ENCODE peak calls at places on chromosome 21, in four cellular contexts. Y is A549, C is WTC11, O is K562. I is an unnamed sample.

GRCh38 chr21:33492571-33492970 is 1.1 kb upstream of the DNAJC28 start:
- DNase-seq in Y (no peak), O (no peak), C (no peak), I (no peak)

GRCh38 chr21:36004441-36004840 is 55.9 kb downstream of the SETD4 start:
- DNase-seq in Y (no peak), O (peak), C (no peak), I (no peak)

GRCh38 chr21:38139380-38140168 is 117.2 kb upstream of the KCNJ15 start:
- DNase-seq in Y (peak), C (no peak), O (no peak), I (peak)

GRCh38 chr21:24727803-24728425 is 879.4 kb downstream of the MRPL39 start:
- DNase-seq in C (no peak), O (no peak), Y (no peak), I (no peak)

GRCh38 chr21:33236013-33236686 is 6.4 kb downstream of the IFNAR2 start:
- DNase-seq in C (no peak), O (no peak), Y (no peak), I (no peak)

GRCh38 chr21:32306021-32306780 is 7.5 kb downstream of the MRAP start:
- DNase-seq in Y (no peak), C (peak), O (no peak), I (peak)

GRCh38 chr21:36854391-36854790 is 112.1 kb downstream of the HLCS start:
- DNase-seq in C (peak), Y (peak), O (peak), I (peak)

GRCh38 chr21:31862078-31862477 is 10.7 kb upstream of the HUNK start:
- DNase-seq in Y (no peak), O (no peak), C (no peak), I (no peak)

GRCh38 chr21:37358392-37358791 is 8.2 kb upstream of the DYRK1A start:
- DNase-seq in Y (no peak), O (no peak), C (no peak), I (no peak)

GRCh38 chr21:42379425-42380215 is 13.3 kb upstream of the TFF1 start:
- DNase-seq in Y (no peak), O (no peak), C (no peak), I (no peak)

GRCh38 chr21:18249542-18250152 is 5.0 kb downstream of the CHODL start:
- DNase-seq in C (no peak), O (no peak), Y (no peak), I (no peak)

GRCh38 chr21:32380940-32381339 is 11.9 kb downstream of the URB1 start:
- DNase-seq in Y (no peak), O (no peak), C (no peak), I (no peak)

GRCh38 chr21:38319781-38320180 is 63.0 kb downstream of the KCNJ15 start:
- DNase-seq in C (no peak), Y (no peak), O (no peak), I (no peak)

GRCh38 chr21:36647279-36648093 is 51.4 kb upstream of the SIM2 start:
- DNase-seq in C (peak), Y (peak), O (no peak), I (peak)

GRCh38 chr21:15283789-15284188 is 219.0 kb upstream of the NRIP1 start:
- DNase-seq in Y (no peak), C (no peak), O (no peak), I (no peak)

GRCh38 chr21:17514124-17514481 is 1.3 kb downstream of the CXADR start:
- DNase-seq in O (no peak), Y (no peak), C (no peak), I (peak)

GRCh38 chr21:37914211-37914900 is 1.9 kb downstream of the KCNJ6 start:
- DNase-seq in Y (no peak), C (peak), O (peak), I (no peak)

GRCh38 chr21:42493109-42494060 is 2.6 kb downstream of the RSPH1 start:
- DNase-seq in Y (no peak), C (no peak), O (no peak), I (no peak)

GRCh38 chr21:42423197-42423675 is 19.5 kb downstream of the UBASH3A start:
- DNase-seq in C (no peak), O (no peak), Y (no peak), I (no peak)

GRCh38 chr21:30984897-30985296 is 53.4 kb downstream of the KRTAP19-8 start:
- DNase-seq in Y (no peak), C (no peak), O (no peak), I (no peak)

GRCh38 chr21:33127154-33127893 is 57.4 kb downstream of the OLIG1 start:
- DNase-seq in C (peak), O (peak), Y (peak), I (peak)

GRCh38 chr21:42397291-42398129 is 1.7 kb upstream of the TMPRSS3 start:
- DNase-seq in O (no peak), C (no peak), Y (no peak), I (no peak)

GRCh38 chr21:23939369-23940065 is 1667.8 kb downstream of the MRPL39 start:
- DNase-seq in O (no peak), C (no peak), Y (no peak), I (no peak)

GRCh38 chr21:33063907-33064622 is 5.9 kb upstream of the OLIG1 start:
- DNase-seq in C (peak), O (no peak), Y (no peak), I (no peak)

GRCh38 chr21:41924355-41924754 is 29.5 kb downstream of the C2CD2 start:
- DNase-seq in O (no peak), C (no peak), Y (no peak), I (no peak)

GRCh38 chr21:26280715-26281310 is 110.2 kb upstream of the APP start:
- DNase-seq in O (no peak), C (no peak), Y (no peak), I (no peak)
- TF ChIP-seq HMGXB4 in O (no peak), C (no peak), Y (no peak), I (no peak)

DNA sequence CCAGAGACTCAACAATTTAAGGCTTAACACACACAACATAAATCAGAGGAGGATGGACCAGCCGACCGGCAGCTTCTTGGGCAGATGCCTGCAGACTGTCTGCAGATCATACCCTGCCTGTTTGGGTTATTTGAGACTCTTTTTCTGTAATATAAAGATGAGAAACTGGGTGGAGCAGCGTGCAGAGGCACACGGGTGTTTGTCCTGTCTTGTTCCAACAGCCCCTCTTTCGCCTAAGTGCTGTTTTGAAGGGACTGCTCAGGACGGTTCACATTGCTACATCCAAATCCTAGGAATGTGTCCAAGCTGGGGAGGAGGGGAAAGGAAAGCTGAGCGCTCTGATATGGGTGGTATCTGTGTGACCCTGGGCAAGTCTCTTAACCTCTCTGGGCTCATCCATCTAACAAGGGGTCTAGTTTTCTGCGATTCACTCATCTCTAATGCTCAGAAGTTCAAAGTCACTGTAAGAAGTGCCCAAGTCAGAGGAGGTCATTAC is 149.9 kb downstream of the CLIC6 start:
- DNase-seq in C (no peak), Y (no peak), O (no peak), I (no peak)
- TF ChIP-seq HMGXB4 in C (no peak), Y (no peak), O (no peak), I (no peak)

GRCh38 chr21:39726133-39726532 is 18.9 kb upstream of the IGSF5 start:
- DNase-seq in C (no peak), Y (no peak), O (no peak), I (no peak)
- TF ChIP-seq HMGXB4 in C (no peak), Y (no peak), O (no peak), I (no peak)

GRCh38 chr21:46004168-46004861 is 22.7 kb downstream of the COL6A1 start:
- DNase-seq in C (no peak), Y (no peak), O (no peak), I (no peak)
- TF ChIP-seq HMGXB4 in C (no peak), Y (no peak), O (no peak), I (no peak)

DNA sequence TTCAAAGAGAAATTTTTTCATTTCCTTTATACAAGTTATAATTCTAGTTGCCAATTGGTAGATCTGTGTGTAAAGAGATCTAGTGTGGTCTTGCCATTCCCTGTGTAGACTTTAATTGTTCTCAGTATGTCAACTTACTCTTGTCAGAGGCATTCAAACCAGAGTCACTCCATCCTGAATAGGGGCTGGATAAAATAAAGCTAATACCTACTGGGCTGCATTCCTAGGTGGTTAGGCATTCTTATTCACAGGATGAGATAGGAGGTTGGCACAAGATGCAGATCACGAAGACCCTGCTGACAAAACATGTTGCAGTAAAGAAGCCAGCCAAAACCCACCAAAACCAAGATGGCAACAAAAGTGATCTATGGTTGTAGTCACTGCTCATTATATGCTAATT is 73.8 kb upstream of the ADAMTS5 start:
- DNase-seq in Y (no peak), O (no peak), C (no peak), I (no peak)
- TF ChIP-seq HMGXB4 in Y (no peak), O (no peak), C (no peak), I (no peak)

DNA sequence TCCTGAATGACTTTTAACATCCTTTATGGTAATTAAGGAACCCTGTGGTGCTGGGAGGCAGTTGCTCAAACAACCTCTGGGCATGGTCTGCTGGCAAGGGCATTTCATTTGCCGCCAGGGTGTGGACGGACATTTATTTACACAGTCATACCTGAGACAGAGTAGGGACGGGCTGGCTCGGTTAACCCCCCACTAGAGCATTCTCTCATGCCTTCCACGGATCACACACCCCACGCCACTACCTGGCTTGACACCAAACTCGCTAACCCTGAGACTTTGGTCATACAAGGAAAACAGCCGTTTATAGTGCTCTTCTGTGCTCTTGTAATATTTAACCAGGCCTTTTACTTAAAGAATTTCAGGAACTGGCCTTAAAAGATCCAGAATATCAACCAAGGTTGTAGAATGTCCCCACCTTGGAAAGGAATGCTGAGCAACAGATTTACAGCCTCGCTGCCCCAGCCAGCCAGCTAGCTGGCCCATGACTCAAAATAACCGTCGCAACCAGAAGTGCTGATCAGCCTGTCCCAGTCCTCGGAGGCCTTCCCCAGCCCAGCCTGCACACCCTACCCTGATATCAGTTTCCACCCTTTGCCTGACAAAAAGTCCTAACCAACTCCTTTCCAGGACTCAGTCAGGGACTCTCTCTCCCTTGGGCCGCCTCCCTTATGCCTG is 6.5 kb upstream of the PDXK start:
- DNase-seq in Y (peak), O (peak), C (no peak), I (no peak)
- TF ChIP-seq HMGXB4 in Y (no peak), O (no peak), C (no peak), I (no peak)

GRCh38 chr21:45615145-45615711 is 28.3 kb upstream of the PCBP3 start:
- DNase-seq in O (no peak), C (no peak), Y (no peak), I (peak)
- TF ChIP-seq HMGXB4 in O (no peak), C (no peak), Y (no peak), I (no peak)

DNA sequence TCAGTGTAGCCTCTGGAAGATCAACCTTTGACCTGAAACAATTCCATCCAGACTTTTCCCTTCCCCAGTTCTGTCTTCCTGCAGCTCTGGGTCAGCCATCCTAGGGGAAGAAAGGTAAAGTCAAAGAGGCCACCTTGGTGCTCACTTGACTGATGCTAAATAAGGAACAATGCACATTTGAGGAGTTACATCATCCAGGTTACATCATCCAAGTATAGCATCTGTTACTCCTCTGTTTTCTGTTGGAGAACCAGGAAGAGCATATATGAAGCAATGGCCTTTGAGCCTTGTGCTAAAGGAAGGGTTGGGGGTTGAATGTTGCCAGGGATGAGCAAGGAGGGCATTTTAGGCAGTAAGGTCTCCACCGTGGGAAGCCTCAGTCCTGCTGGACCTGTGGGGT is 3.1 kb upstream of the DSCAM start:
- DNase-seq in O (no peak), Y (no peak), C (no peak), I (no peak)
- TF ChIP-seq HMGXB4 in O (no peak), Y (no peak), C (no peak), I (no peak)

GRCh38 chr21:44375686-44376320 is 22.4 kb downstream of the TRPM2 start:
- DNase-seq in Y (no peak), O (no peak), C (no peak), I (no peak)

GRCh38 chr21:44378646-44379581 is 25.5 kb downstream of the TRPM2 start:
- DNase-seq in O (no peak), C (no peak), Y (no peak), I (no peak)

GRCh38 chr21:44376606-44377005 is 23.2 kb downstream of the TRPM2 start:
- DNase-seq in Y (no peak), C (no peak), O (no peak), I (no peak)

GRCh38 chr21:44377922-44378645 is 24.7 kb downstream of the TRPM2 start:
- DNase-seq in C (no peak), Y (no peak), O (no peak), I (no peak)

GRCh38 chr21:44377201-44377921 is 23.9 kb downstream of the TRPM2 start:
- DNase-seq in O (no peak), Y (no peak), C (peak), I (no peak)
- TF ChIP-seq HMGXB4 in O (no peak), Y (no peak), C (no peak), I (no peak)

GRCh38 chr21:29443398-29444010 is 144.8 kb downstream of the BACH1 start:
- DNase-seq in O (no peak), Y (no peak), C (no peak), I (no peak)

GRCh38 chr21:29436143-29436542 is 137.4 kb downstream of the BACH1 start:
- DNase-seq in Y (no peak), O (no peak), C (no peak), I (no peak)

GRCh38 chr21:29436650-29437049 is 137.9 kb downstream of the BACH1 start:
- DNase-seq in Y (no peak), O (no peak), C (no peak), I (no peak)

DNA sequence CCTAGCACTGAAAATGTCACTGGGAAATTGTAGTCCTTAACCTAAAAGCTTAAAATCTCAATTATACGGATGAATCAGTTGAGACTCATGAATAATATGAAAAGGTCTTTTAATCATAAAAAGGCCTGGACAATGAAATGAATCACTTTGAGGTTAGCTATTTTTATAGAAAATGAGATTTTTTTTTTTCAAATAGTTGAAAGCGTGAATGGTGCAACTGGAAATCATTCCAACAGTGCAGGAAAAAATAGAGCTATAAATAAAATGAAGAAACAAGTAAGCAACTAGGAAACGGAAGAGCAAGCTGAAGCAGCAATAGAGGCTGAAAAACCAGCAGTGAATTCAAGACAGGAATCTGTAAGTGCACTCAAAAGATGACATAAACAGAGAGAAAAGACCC is 142.9 kb downstream of the BACH1 start:
- DNase-seq in Y (no peak), C (no peak), O (no peak), I (no peak)
- TF ChIP-seq HMGXB4 in Y (no peak), C (no peak), O (no peak), I (no peak)

I was measured in HepG2.